ENCODE peak calls at places on chromosomes 16 and 17, in ten cellular contexts. F is H1, Q is GM23338, G is fibroblast of lung, Z is H9, P is endothelial cell of umbilical vein, L is PC-3, J is MM.1S, O is PC-9, N is IMR-90. X is an unnamed sample.

GRCh38 chr17:17412331-17412730 is 64.5 kb upstream of the MED9 start:
- DNase-seq in Q (no peak), G (peak), L (peak), J (no peak), O (peak), F (no peak), Z (no peak), N (peak), P (peak), X (peak)

GRCh38 chr16:3012828-3013420 is at the start of gene CLDN9:
- DNase-seq in L (peak), F (peak), G (no peak), N (no peak), J (peak), P (no peak), Z (peak), O (peak), Q (peak), X (no peak)

GRCh38 chr16:9114112-9114511 is 22.7 kb downstream of the HAPSTR1 start:
- DNase-seq in N (no peak), P (no peak), F (no peak), J (no peak), G (no peak), L (no peak), Q (no peak), Z (no peak), O (no peak), X (no peak)

GRCh38 chr17:49861150-49861884 is 13.4 kb upstream of the TAC4 start:
- DNase-seq in Q (peak), P (peak), L (peak), J (peak), G (peak), F (peak), N (peak), Z (peak), O (peak), X (peak)

GRCh38 chr16:56860226-56861020 is 4.6 kb upstream of the SLC12A3 start:
- DNase-seq in J (peak), L (no peak), P (no peak), G (peak), N (no peak), Q (no peak), Z (no peak), O (no peak), F (no peak), X (no peak)

GRCh38 chr17:53628011-53628410 is 194.7 kb upstream of the KIF2B start:
- DNase-seq in P (no peak), F (no peak), J (peak), O (no peak), G (peak), L (peak), Z (no peak), N (peak), Q (no peak), X (no peak)

GRCh38 chr17:17722081-17722905 is 41.0 kb downstream of the RAI1 start:
- DNase-seq in N (peak), O (no peak), Z (peak), L (no peak), J (no peak), F (peak), Q (peak), P (no peak), G (peak), X (no peak)

GRCh38 chr17:66676421-66676820 is 158.5 kb upstream of the CACNG5 start:
- DNase-seq in J (no peak), N (no peak), O (peak), Z (no peak), P (no peak), Q (no peak), L (peak), G (peak), F (no peak), X (peak)

GRCh38 chr16:17578921-17579876 is 108.4 kb upstream of the XYLT1 start:
- DNase-seq in N (peak), F (peak), Q (peak), G (peak), P (peak), J (peak), O (peak), L (peak), Z (peak), X (peak)

GRCh38 chr16:8751481-8752311 is 45.7 kb downstream of the TMEM186 start:
- DNase-seq in J (no peak), N (peak), L (peak), F (no peak), O (peak), Q (peak), P (peak), G (peak), Z (no peak), X (peak)

GRCh38 chr16:4859900-4860255 is 12.6 kb downstream of the UBN1 start:
- DNase-seq in L (peak), J (no peak), F (no peak), Q (no peak), O (no peak), N (peak), P (no peak), Z (no peak), G (peak), X (no peak)

GRCh38 chr17:78879679-78880186 is 23.3 kb downstream of the CEP295NL start:
- DNase-seq in G (peak), Q (no peak), F (no peak), P (peak), N (peak), L (no peak), Z (no peak), O (no peak), J (no peak), X (no peak)

GRCh38 chr17:76515291-76515949 is 14.2 kb upstream of the RHBDF2 start:
- DNase-seq in L (no peak), G (peak), Z (no peak), J (peak), Q (no peak), N (peak), P (no peak), O (no peak), F (no peak), X (no peak)

GRCh38 chr17:76121932-76122383 is 18.4 kb upstream of the EXOC7 start:
- DNase-seq in O (no peak), P (no peak), F (peak), N (no peak), J (no peak), Z (no peak), G (peak), L (no peak), Q (peak), X (no peak)

GRCh38 chr17:82217530-82218204 is 5.0 kb upstream of the CCDC57 start:
- DNase-seq in G (peak), L (peak), Z (no peak), F (no peak), P (peak), J (no peak), Q (no peak), N (peak), O (peak), X (peak)

GRCh38 chr16:580946-581498 is 8.8 kb upstream of the RAB40C start:
- DNase-seq in J (no peak), O (no peak), L (no peak), P (no peak), F (no peak), N (no peak), Z (no peak), G (no peak), Q (no peak), X (no peak)

GRCh38 chr17:69567130-69567529 is 152.6 kb downstream of the MAP2K6 start:
- DNase-seq in Q (peak), F (no peak), G (no peak), O (no peak), Z (no peak), N (peak), J (no peak), P (no peak), L (peak), X (no peak)

GRCh38 chr17:83125515-83126274 is 46.3 kb downstream of the METRNL start:
- DNase-seq in Q (no peak), G (no peak), P (no peak), F (no peak), N (no peak), Z (peak), O (peak), L (no peak), J (no peak), X (no peak)

GRCh38 chr17:2853111-2853721 is 57.0 kb downstream of the RAP1GAP2 start:
- DNase-seq in F (peak), Q (peak), G (peak), P (no peak), O (peak), N (peak), Z (peak), J (no peak), L (peak), X (peak)

DNA sequence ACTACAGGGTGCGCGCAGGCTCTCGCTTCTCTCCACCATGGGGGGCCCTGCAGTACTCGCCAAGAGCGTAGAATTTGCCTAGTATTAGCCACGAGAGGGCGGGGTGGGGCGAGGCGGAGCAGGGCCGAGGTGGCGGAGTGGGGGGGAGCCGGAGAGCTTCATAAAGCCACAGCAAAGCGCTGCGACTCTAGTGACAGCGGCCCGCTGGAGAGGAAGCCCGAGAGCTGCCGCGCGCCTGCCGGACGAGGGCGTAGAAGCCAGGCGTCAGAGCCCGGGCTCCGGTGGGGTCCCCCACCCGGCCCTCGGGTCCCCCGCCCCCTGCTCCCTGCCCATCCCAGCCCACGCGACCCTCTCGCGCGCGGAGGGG is at the start of gene TBX21:
- DNase-seq in G (peak), N (no peak), L (no peak), Z (peak), P (peak), Q (peak), J (peak), F (peak), O (peak), X (peak)
- H3K4me2 ChIP-seq in G (no peak), N (peak), L (no peak), Z (peak), P (peak), Q (peak), J (peak), F (peak), O (peak), X (peak)

DNA sequence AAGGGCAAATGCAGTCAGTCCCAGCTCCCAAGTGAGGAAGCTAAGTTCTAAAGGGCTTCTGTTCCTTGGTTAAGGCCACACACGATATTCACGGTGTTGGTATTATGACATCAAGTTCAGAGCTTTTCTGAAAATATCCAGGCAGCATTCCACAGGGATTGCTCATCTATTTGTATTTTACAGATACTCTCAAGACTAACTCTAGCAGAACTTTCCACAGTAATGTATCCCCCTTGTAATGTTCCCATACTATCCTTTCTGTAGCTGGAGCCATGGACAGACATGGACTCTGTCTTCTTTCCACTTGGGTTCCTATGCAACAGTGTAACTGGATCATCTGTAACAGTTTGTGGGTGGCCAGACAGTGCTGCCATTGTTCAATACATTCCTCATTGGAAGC is 13.5 kb downstream of the SDR42E1 start:
- DNase-seq in Z (no peak), N (peak), F (no peak), Q (no peak), O (no peak), J (no peak), G (peak), L (peak), P (peak), X (peak)
- H3K27ac ChIP-seq in Z (no peak), N (no peak), F (no peak), Q (no peak), O (peak), J (no peak), G (peak), L (peak), P (peak), X (peak)

GRCh38 chr17:4201231-4201630 is 58.2 kb downstream of the CYB5D2 start:
- DNase-seq in L (no peak), F (no peak), Z (no peak), Q (no peak), P (no peak), J (no peak), G (no peak), N (peak), O (no peak), X (no peak)

GRCh38 chr17:4198995-4199394 is 56.0 kb downstream of the CYB5D2 start:
- DNase-seq in L (no peak), N (no peak), F (no peak), J (no peak), P (no peak), Z (no peak), G (no peak), O (no peak), Q (no peak), X (no peak)

GRCh38 chr17:4199818-4200402 is 56.9 kb downstream of the CYB5D2 start:
- DNase-seq in F (no peak), Z (peak), Q (peak), N (peak), L (peak), G (no peak), J (peak), O (peak), P (peak), X (peak)

GRCh38 chr17:4194796-4195195 is 51.8 kb downstream of the CYB5D2 start:
- DNase-seq in Q (no peak), J (no peak), F (no peak), N (no peak), L (no peak), O (no peak), Z (no peak), P (no peak), G (no peak), X (no peak)

GRCh38 chr17:4195306-4195705 is 52.3 kb downstream of the CYB5D2 start:
- DNase-seq in O (no peak), L (no peak), J (no peak), F (no peak), G (peak), Q (no peak), N (peak), P (no peak), Z (no peak), X (no peak)
- H3K4me2 ChIP-seq in O (no peak), L (no peak), J (no peak), F (no peak), G (no peak), Q (no peak), N (no peak), P (no peak), Z (no peak), X (no peak)

GRCh38 chr17:11704041-11704440 is 105.8 kb downstream of the DNAH9 start:
- DNase-seq in G (no peak), Z (no peak), O (no peak), L (no peak), P (no peak), Q (no peak), J (no peak), N (no peak), F (no peak), X (no peak)

GRCh38 chr17:11701906-11702305 is 103.6 kb downstream of the DNAH9 start:
- DNase-seq in O (no peak), Q (no peak), N (no peak), F (no peak), L (no peak), Z (no peak), G (no peak), P (no peak), J (no peak), X (no peak)

DNA sequence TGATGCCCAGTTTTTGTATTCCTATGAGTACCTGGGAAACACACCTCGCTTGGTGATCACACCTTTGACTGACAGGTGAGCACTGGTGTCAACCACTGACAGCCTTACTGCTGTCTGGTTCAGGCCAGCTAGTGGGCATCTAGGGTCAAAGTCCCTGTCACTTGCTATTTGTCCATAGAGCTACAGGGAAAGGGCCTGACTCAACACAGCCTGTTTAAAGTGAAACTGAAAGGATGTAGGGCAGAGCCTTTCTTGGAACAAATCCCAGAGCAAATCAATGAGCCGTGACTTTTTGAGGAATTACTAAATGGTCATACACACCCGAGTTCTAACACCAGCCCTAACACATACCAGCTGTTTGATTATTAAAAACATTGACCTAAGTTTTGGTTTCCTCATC is 106.8 kb downstream of the DNAH9 start:
- DNase-seq in O (no peak), Z (no peak), N (no peak), Q (no peak), L (no peak), P (no peak), G (no peak), F (no peak), J (no peak), X (no peak)
- H3K27ac ChIP-seq in O (no peak), Z (no peak), N (no peak), Q (no peak), L (no peak), P (no peak), G (no peak), F (no peak), J (no peak), X (no peak)

X was measured in A549.